ENCODE peak calls at places on chromosomes 3 and 15, in six cellular contexts. N is HepG2, B is A549, V is K562, U is endothelial cell of umbilical vein, S is GM12878. J is an unnamed sample.
A peak's percentile ranks its signal among the peaks of the same experiment; 100 is the strongest.

GRCh38 chr3:111676177-111677021 is 81.3 kb upstream of the ZBED2 start:
- DNase-seq in N (peak; percentile 82), B (peak; percentile 22), V (no peak), U (peak; percentile 80), S (no peak), J (no peak)

GRCh38 chr3:156516284-156516683 is 38.6 kb downstream of the SSR3 start:
- DNase-seq in N (no peak), B (no peak), V (no peak), U (no peak), S (no peak), J (no peak)

GRCh38 chr3:182179631-182180030 is 467.9 kb downstream of the SOX2 start:
- DNase-seq in N (no peak), B (no peak), V (no peak), U (no peak), S (no peak), J (no peak)

GRCh38 chr3:168341965-168342719 is 246.4 kb upstream of the GOLIM4 start:
- DNase-seq in N (no peak), B (no peak), V (no peak), U (no peak), S (no peak), J (no peak)

GRCh38 chr3:35639251-35640185 is at the start of gene ARPP21:
- DNase-seq in N (no peak), B (peak; percentile 40), V (no peak), U (peak; percentile 15), S (no peak), J (peak; percentile 2)

GRCh38 chr3:119580148-119580760 is 962 bp downstream of the ADPRH start:
- DNase-seq in N (no peak), B (peak; percentile 15), V (no peak), U (no peak), S (no peak), J (peak; percentile 71)

GRCh38 chr3:42535981-42536784 is 33.7 kb downstream of the VIPR1 start:
- DNase-seq in N (peak; percentile 60), B (peak; percentile 41), V (peak; percentile 84), U (peak; percentile 16), S (no peak), J (peak; percentile 59)

GRCh38 chr15:73983211-73983727 is 8.8 kb downstream of the STOML1 start:
- DNase-seq in N (no peak), B (no peak), V (no peak), U (peak; percentile 69), S (no peak), J (no peak)

GRCh38 chr3:115111632-115112031 is 35.5 kb downstream of the ZBTB20 start:
- DNase-seq in N (no peak), B (no peak), V (no peak), U (no peak), S (no peak), J (no peak)

DNA sequence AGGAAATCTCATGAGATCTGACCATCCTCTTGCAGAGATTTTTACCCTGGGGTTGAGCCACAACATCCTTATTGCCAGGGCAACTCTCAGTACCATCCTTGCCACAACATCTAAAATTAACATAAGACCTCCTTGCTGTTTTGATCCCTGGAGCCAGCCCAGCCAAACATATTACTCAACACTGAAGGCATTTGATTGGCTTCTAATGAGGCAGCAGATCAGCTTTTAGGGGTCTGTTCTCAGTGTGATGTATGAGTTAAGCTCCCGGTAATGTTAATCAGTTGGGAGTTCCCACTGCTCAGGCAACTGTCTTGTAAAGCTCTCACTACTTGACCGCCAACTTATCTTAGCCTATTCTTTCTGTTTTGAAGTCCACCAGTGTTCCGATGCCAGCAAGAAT is 158.8 kb downstream of the FOXB1 start:
- DNase-seq in N (no peak), B (no peak), V (no peak), U (no peak), S (no peak), J (no peak)
- TF ChIP-seq MYC in N (no peak), B (no peak), V (no peak), U (no peak), S (no peak), J (no peak)

GRCh38 chr3:169390741-169391300 is 272.7 kb downstream of the MECOM start:
- DNase-seq in N (no peak), B (no peak), V (no peak), U (peak; percentile 77), S (no peak), J (no peak)
- TF ChIP-seq CTCF in N (no peak), B (no peak), V (no peak), U (no peak), S (no peak), J (no peak)

GRCh38 chr3:169354774-169355501 is 308.6 kb downstream of the MECOM start:
- DNase-seq in N (no peak), B (no peak), V (no peak), U (peak; percentile 70), S (no peak), J (no peak)
- TF ChIP-seq MYC in N (no peak), B (no peak), V (no peak), U (no peak), S (no peak), J (no peak)

GRCh38 chr3:129975332-129976090 is 991 bp downstream of the TRH start:
- DNase-seq in N (no peak), B (no peak), V (no peak), U (no peak), S (no peak), J (peak; percentile 37)
- TF ChIP-seq CTCF in N (peak; percentile 38), B (no peak), V (no peak), U (no peak), S (no peak), J (no peak)

GRCh38 chr15:63041982-63042878 is at the start of gene TPM1:
- DNase-seq in N (peak; percentile 73), B (peak; percentile 95), V (no peak), U (peak; percentile 91), S (no peak), J (no peak)
- TF ChIP-seq MYC in N (peak; percentile 19), B (no peak), V (no peak), U (no peak), S (no peak), J (no peak)

DNA sequence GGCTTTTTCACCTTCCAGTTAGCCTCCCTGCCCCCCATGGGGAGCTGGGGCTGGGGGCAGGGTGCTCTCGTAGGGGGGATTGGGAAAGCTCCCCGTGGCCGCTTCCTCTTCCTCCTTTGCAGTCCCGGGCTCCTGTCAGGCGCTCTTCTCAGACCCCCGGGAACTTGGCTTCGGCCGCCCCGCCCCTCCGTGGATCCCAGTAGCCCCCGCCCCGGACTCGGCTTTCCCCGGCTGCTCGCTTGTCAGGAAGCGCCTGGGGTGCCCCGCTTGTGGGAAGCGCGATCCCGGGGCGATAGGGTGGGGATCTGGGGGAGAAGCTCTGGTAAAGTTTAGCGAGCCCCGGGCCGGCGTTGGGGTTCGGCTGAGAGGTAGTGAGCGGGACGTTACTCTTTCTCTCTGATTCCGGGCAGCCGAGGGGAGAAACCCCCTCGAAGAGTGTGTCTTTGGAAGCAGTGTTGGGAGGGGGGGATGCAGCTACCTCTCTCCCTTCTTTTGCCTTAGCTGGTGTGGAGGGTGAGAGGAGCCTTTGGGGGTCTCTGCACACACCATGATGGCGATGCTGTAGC is 626 bp downstream of the PIAS1 start:
- DNase-seq in N (peak; percentile 44), B (peak; percentile 71), V (peak; percentile 83), U (peak; percentile 50), S (no peak), J (peak; percentile 80)
- TF ChIP-seq CTCF in N (no peak), B (no peak), V (no peak), U (no peak), S (no peak), J (no peak)